ENCODE peak calls at places on chromosomes 11 and 22, in six cellular contexts. P, N, O, E, G and K are unnamed samples.

GRCh38 chr11:2793781-2794418 is 91.7 kb downstream of the CDKN1C start:
- DNase-seq in P (no peak), N (peak), O (no peak), E (no peak), G (no peak), K (no peak)

GRCh38 chr11:12410006-12410728 is 32.8 kb downstream of the PARVA start:
- DNase-seq in P (no peak), N (peak), O (peak), E (peak), G (no peak), K (peak)

GRCh38 chr11:123020968-123021367 is 39.3 kb upstream of the BSX start:
- DNase-seq in P (no peak), N (no peak), O (peak), E (peak), G (peak), K (peak)

GRCh38 chr11:3109921-3110706 is 52.9 kb upstream of the CARS1 start:
- DNase-seq in P (no peak), N (peak), O (peak), E (no peak), G (peak), K (peak)

GRCh38 chr11:30360741-30361140 is 37.8 kb downstream of the ARL14EP start:
- DNase-seq in P (no peak), N (no peak), O (no peak), E (no peak), G (no peak), K (no peak)

GRCh38 chr22:39013923-39014722 is at the start of gene APOBEC3C:
- DNase-seq in P (peak), N (peak), O (peak), E (peak), G (peak), K (peak)

GRCh38 chr11:120877746-120878365 is 146.0 kb upstream of the TBCEL start:
- DNase-seq in P (no peak), N (no peak), O (no peak), E (no peak), G (no peak), K (no peak)

GRCh38 chr22:45709004-45709739 is 37.5 kb downstream of the ATXN10 start:
- DNase-seq in P (no peak), N (no peak), O (peak), E (peak), G (no peak), K (peak)

GRCh38 chr11:103528046-103528445 is 418.8 kb downstream of the DYNC2H1 start:
- DNase-seq in P (no peak), N (no peak), O (peak), E (no peak), G (no peak), K (peak)

GRCh38 chr11:47104337-47104950 is 72.2 kb downstream of the ARFGAP2 start:
- DNase-seq in P (peak), N (no peak), O (no peak), E (peak), G (no peak), K (no peak)

GRCh38 chr11:107224836-107225235 is 206.6 kb upstream of the GUCY1A2 start:
- DNase-seq in P (no peak), N (no peak), O (no peak), E (no peak), G (no peak), K (no peak)

GRCh38 chr11:70432065-70432464 is 33.7 kb downstream of the CTTN start:
- DNase-seq in P (no peak), N (no peak), O (no peak), E (no peak), G (no peak), K (no peak)

GRCh38 chr22:41181349-41182241 is 23.5 kb upstream of the L3MBTL2 start:
- DNase-seq in P (peak), N (no peak), O (peak), E (peak), G (no peak), K (peak)

GRCh38 chr11:35235498-35235897 is 96.5 kb downstream of the CD44 start:
- DNase-seq in P (no peak), N (no peak), O (no peak), E (no peak), G (no peak), K (no peak)

GRCh38 chr22:44445731-44446130 is 52.3 kb downstream of the RTL6 start:
- DNase-seq in P (no peak), N (peak), O (no peak), E (no peak), G (no peak), K (no peak)
- TF ChIP-seq CTCF in P (no peak), N (no peak), O (no peak), E (no peak), G (no peak), K (no peak)

GRCh38 chr22:20771918-20772625 is 1.8 kb upstream of the SERPIND1 start:
- DNase-seq in P (no peak), N (no peak), O (no peak), E (no peak), G (no peak), K (no peak)
- TF ChIP-seq CTCF in P (no peak), N (no peak), O (peak), E (no peak), G (no peak), K (no peak)

DNA sequence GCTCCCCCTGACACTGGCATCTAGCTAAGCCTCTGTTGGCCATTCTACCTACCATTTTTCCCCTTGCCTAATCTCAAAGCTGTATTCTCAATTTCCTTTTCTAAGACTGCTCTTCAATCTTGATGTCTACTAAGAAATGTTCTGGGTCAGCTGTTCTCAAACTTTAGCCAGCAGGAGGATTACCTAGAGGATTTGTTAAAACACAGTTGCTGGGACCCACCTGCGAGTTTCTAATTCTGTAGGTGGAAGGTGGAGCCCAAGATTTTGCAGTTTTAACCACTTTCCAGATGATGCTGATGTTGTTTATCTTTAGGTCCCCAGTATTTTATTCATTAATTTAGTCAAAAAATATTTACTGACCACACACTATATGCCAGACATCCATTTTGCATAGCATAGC is 9.3 kb upstream of the ARHGAP42 start:
- DNase-seq in P (no peak), N (no peak), O (no peak), E (no peak), G (no peak), K (no peak)
- TF ChIP-seq CTCF in P (no peak), N (no peak), O (no peak), E (no peak), G (no peak), K (no peak)

GRCh38 chr11:33257897-33258630 is 883 bp downstream of the HIPK3 start:
- DNase-seq in P (no peak), N (peak), O (peak), E (peak), G (peak), K (peak)
- TF ChIP-seq CTCF in P (peak), N (peak), O (peak), E (peak), G (peak), K (peak)

GRCh38 chr11:56910785-56911184 is 77.9 kb upstream of the OR5AK2 start:
- DNase-seq in P (no peak), N (no peak), O (no peak), E (no peak), G (no peak), K (peak)
- TF ChIP-seq CTCF in P (no peak), N (no peak), O (no peak), E (no peak), G (no peak), K (no peak)

DNA sequence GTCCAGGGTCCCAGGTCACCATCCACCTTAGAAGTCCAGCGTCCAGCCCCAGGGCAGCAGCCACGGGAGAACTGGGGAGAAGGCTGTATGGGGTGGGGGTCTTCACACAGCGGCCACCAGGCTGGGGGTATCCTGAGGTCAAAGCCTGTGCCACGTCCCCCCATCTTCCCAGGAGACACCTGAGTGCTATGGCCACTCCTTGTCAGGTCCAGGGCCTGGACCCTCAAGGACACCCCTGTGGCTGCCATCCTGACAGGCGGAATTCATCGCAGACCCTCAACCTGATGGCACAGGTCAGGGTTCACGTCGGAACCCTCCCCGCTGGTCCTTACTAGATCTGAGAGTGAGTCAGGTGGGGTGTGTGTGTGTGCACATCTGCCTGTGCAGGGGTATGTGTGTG is 18.6 kb downstream of the BRSK2 start:
- DNase-seq in P (no peak), N (no peak), O (no peak), E (no peak), G (no peak), K (no peak)
- TF ChIP-seq CTCF in P (no peak), N (no peak), O (no peak), E (no peak), G (no peak), K (no peak)

DNA sequence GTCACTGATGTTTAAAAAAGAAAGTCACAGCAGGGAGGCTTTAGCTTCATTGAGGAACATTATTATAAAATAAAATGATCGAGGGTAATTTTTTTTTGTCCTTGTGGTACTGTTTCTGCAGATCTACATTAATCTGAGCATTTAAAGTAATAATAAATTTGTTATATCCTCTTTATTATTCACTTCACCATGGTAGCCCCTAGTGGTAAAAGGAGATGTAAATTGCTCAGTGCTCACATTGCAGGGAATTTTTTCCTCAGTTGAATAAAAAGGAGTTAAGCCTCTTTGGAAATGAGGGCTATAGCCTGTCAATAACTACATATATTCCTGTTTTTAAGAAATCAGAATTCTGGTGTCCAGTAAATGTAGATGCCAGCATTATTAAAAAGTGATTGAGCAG is 99.7 kb upstream of the VPREB1 start:
- DNase-seq in P (no peak), N (no peak), O (no peak), E (no peak), G (no peak), K (peak)
- TF ChIP-seq CTCF in P (no peak), N (no peak), O (peak), E (peak), G (no peak), K (no peak)

GRCh38 chr11:6618117-6619020 is 853 bp downstream of the TPP1 start:
- DNase-seq in P (no peak), N (peak), O (peak), E (peak), G (peak), K (peak)
- TF ChIP-seq CTCF in P (peak), N (no peak), O (peak), E (peak), G (no peak), K (no peak)

DNA sequence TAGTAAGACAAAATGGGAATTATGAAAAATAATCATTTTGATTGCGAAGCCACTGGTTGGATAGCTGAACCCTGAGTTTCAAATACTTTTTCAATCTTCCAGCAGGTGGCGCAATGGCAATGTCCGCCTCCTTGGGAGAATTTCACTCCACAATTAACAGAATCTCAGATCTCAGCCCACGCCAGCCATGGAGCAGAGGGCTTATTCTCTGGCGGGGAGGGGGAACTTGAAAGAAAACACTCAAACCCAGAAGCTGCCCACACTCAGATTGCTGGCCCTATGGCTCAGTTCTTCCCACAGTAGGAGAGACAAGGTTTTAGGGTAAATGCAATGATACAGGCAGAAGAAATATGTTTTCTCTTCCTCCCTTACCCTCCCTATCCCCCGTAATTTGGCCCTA is 38.7 kb upstream of the RCN1 start:
- DNase-seq in P (no peak), N (peak), O (peak), E (peak), G (peak), K (peak)
- TF ChIP-seq CTCF in P (peak), N (peak), O (peak), E (peak), G (peak), K (peak)

GRCh38 chr11:82775736-82776346 is 42.2 kb upstream of the FAM181B start:
- DNase-seq in P (no peak), N (no peak), O (peak), E (peak), G (peak), K (peak)
- TF ChIP-seq CTCF in P (peak), N (no peak), O (peak), E (peak), G (peak), K (peak)